ENCODE peak calls at places on chromosomes 2 and 18, in four cellular contexts. K is amygdala, P is left cardiac atrium, O is hepatocyte. T is an unnamed sample.
A peak's percentile ranks its signal among the peaks of the same experiment; 100 is the strongest.

GRCh38 chr18:63994783-63995399 is 25.0 kb downstream of the SERPINB8 start:
- DNase-seq in K (no peak), P (peak; percentile 43), O (peak; percentile 67), T (no peak)

GRCh38 chr2:217001740-217002139 is 141.9 kb upstream of the TNP1 start:
- DNase-seq in K (no peak), P (no peak), O (no peak), T (no peak)

GRCh38 chr2:190050001-190050400 is 12.5 kb downstream of the MSTN start:
- DNase-seq in K (no peak), P (no peak), O (no peak), T (no peak)

GRCh38 chr2:110120171-110121051 is 4.8 kb upstream of the MALL start:
- DNase-seq in K (no peak), P (no peak), O (no peak), T (no peak)

GRCh38 chr2:89763254-89763580 is 1071.7 kb downstream of the RPIA start:
- DNase-seq in K (no peak), P (no peak), O (no peak), T (peak; percentile 20)

GRCh38 chr2:204615456-204615855 is 70.2 kb downstream of the PARD3B start:
- DNase-seq in K (no peak), P (no peak), O (no peak), T (no peak)

GRCh38 chr2:158953454-158953853 is 15.0 kb upstream of the TANC1 start:
- DNase-seq in K (no peak), P (peak; percentile 29), O (no peak), T (peak; percentile 52)

GRCh38 chr18:7272268-7273049 is 41.6 kb downstream of the LRRC30 start:
- DNase-seq in K (peak; percentile 41), P (peak; percentile 82), O (peak; percentile 84), T (peak; percentile 69)

GRCh38 chr2:241507430-241508239 is 749 bp downstream of the STK25 start:
- DNase-seq in K (no peak), P (no peak), O (peak; percentile 83), T (no peak)

GRCh38 chr2:114661926-114662670 is 219.7 kb downstream of the DPP10 start:
- DNase-seq in K (no peak), P (peak; percentile 38), O (peak; percentile 40), T (peak; percentile 5)

GRCh38 chr2:18883626-18884456 is 294.5 kb upstream of the NT5C1B start:
- DNase-seq in K (no peak), P (no peak), O (no peak), T (no peak)

GRCh38 chr2:1605102-1605501 is 139.2 kb downstream of the PXDN start:
- DNase-seq in K (no peak), P (peak; percentile 82), O (no peak), T (peak; percentile 76)

GRCh38 chr2:101265893-101266499 is 13.3 kb downstream of the CNOT11 start:
- DNase-seq in K (no peak), P (peak; percentile 37), O (peak; percentile 78), T (no peak)

GRCh38 chr2:96527052-96527964 is 9.2 kb upstream of the ARID5A start:
- DNase-seq in K (no peak), P (no peak), O (peak; percentile 65), T (peak; percentile 59)

GRCh38 chr2:131646669-131647297 is 119.1 kb downstream of the CCDC74A start:
- DNase-seq in K (no peak), P (no peak), O (no peak), T (no peak)

GRCh38 chr2:61255580-61256437 is 93.8 kb downstream of the C2orf74 start:
- DNase-seq in K (no peak), P (no peak), O (no peak), T (no peak)

GRCh38 chr2:149490296-149490695 is 97.3 kb downstream of the MMADHC start:
- DNase-seq in K (peak; percentile 6), P (no peak), O (peak; percentile 38), T (no peak)

GRCh38 chr18:7592305-7593071 is 25.4 kb downstream of the PTPRM start:
- DNase-seq in K (no peak), P (no peak), O (no peak), T (no peak)

GRCh38 chr2:1769703-1770422 is 25.5 kb upstream of the PXDN start:
- DNase-seq in K (no peak), P (peak; percentile 70), O (peak; percentile 92), T (no peak)

GRCh38 chr18:42480521-42480920 is 525.5 kb downstream of the PIK3C3 start:
- DNase-seq in K (no peak), P (no peak), O (no peak), T (no peak)

GRCh38 chr18:48837676-48838075 is 113.1 kb downstream of the SMAD7 start:
- DNase-seq in K (no peak), P (peak; percentile 4), O (no peak), T (no peak)

GRCh38 chr2:158973111-158973510 is 4.7 kb downstream of the TANC1 start:
- DNase-seq in K (no peak), P (no peak), O (no peak), T (no peak)

GRCh38 chr2:84223191-84223590 is 235.9 kb downstream of the SUCLG1 start:
- DNase-seq in K (no peak), P (no peak), O (no peak), T (no peak)

GRCh38 chr2:216447293-216447692 is 35.0 kb downstream of the SMARCAL1 start:
- DNase-seq in K (no peak), P (no peak), O (no peak), T (peak; percentile 34)

GRCh38 chr18:14943967-14944636 is 196.1 kb downstream of the ANKRD30B start:
- DNase-seq in K (no peak), P (no peak), O (no peak), T (no peak)

GRCh38 chr2:121297217-121297830 is 12.3 kb upstream of the TFCP2L1 start:
- DNase-seq in K (no peak), P (no peak), O (peak; percentile 57), T (no peak)

GRCh38 chr18:22912835-22913234 is 20.3 kb upstream of the RBBP8 start:
- DNase-seq in K (no peak), P (no peak), O (no peak), T (no peak)

GRCh38 chr2:98708396-98709186 is 22.3 kb downstream of the MGAT4A start:
- DNase-seq in K (no peak), P (no peak), O (no peak), T (no peak)

GRCh38 chr2:234671231-234671630 is 174.3 kb upstream of the ARL4C start:
- DNase-seq in K (no peak), P (no peak), O (no peak), T (no peak)

GRCh38 chr18:8461544-8461943 is 147.7 kb upstream of the RAB12 start:
- DNase-seq in K (no peak), P (no peak), O (no peak), T (no peak)

GRCh38 chr2:219622472-219622871 is 5.0 kb upstream of the SLC4A3 start:
- DNase-seq in K (no peak), P (no peak), O (no peak), T (no peak)

GRCh38 chr2:166373539-166373938 is 2.2 kb downstream of the SCN9A start:
- DNase-seq in K (no peak), P (no peak), O (no peak), T (no peak)

GRCh38 chr2:63661076-63661475 is 72.3 kb downstream of the MDH1 start:
- DNase-seq in K (no peak), P (no peak), O (peak; percentile 31), T (no peak)

GRCh38 chr18:72419914-72420313 is 124.2 kb downstream of the CBLN2 start:
- DNase-seq in K (no peak), P (no peak), O (no peak), T (no peak)

GRCh38 chr2:47259829-47260228 is 104.7 kb upstream of the STPG4 start:
- DNase-seq in K (no peak), P (no peak), O (no peak), T (no peak)

GRCh38 chr2:170525566-170525900 is 189.6 kb upstream of the SP5 start:
- DNase-seq in K (no peak), P (peak; percentile 82), O (peak; percentile 79), T (peak; percentile 54)

T was measured in heart right ventricle.